ENCODE peak calls at places on chromosomes 12 and 14, in five cellular contexts. S, U, O, E and Y are unnamed samples.

GRCh38 chr12:53231859-53232640 is at the start of gene RARG:
- DNase-seq in U (peak), S (no peak), E (peak), O (peak), Y (peak)

GRCh38 chr14:22561661-22562579 is 27.1 kb downstream of the DAD1 start:
- DNase-seq in O (no peak), U (no peak), E (no peak), S (no peak), Y (no peak)

GRCh38 chr12:132658149-132658905 is 28.8 kb downstream of the POLE start:
- DNase-seq in U (peak), O (no peak), E (no peak), S (no peak), Y (no peak)

GRCh38 chr12:48716168-48716492 is 377 bp downstream of the CCNT1 start:
- DNase-seq in E (no peak), O (no peak), U (no peak), S (no peak), Y (no peak)

GRCh38 chr12:89211456-89211855 is 140.8 kb downstream of the DUSP6 start:
- DNase-seq in S (no peak), E (no peak), O (no peak), U (no peak), Y (peak)

GRCh38 chr12:92439397-92439779 is 263.4 kb upstream of the PLEKHG7 start:
- DNase-seq in E (no peak), U (no peak), S (no peak), O (no peak), Y (peak)

GRCh38 chr12:121287267-121287954 is 9.1 kb downstream of the CAMKK2 start:
- DNase-seq in E (no peak), S (no peak), U (no peak), O (no peak), Y (no peak)

GRCh38 chr12:14156606-14157005 is 175.2 kb upstream of the GRIN2B start:
- DNase-seq in U (no peak), S (no peak), E (no peak), O (no peak), Y (no peak)

GRCh38 chr14:73850940-73851339 is 691 bp upstream of the PTGR2 start:
- DNase-seq in O (no peak), S (no peak), U (no peak), E (no peak), Y (peak)

GRCh38 chr12:124231980-124232653 is 62.8 kb upstream of the RFLNA start:
- DNase-seq in O (peak), U (no peak), E (no peak), S (no peak), Y (no peak)

GRCh38 chr14:33210304-33210703 is 271.6 kb downstream of the NPAS3 start:
- DNase-seq in S (peak), U (no peak), E (no peak), O (no peak), Y (peak)

GRCh38 chr12:50297996-50298395 is 14.7 kb upstream of the LIMA1 start:
- DNase-seq in O (no peak), U (no peak), S (no peak), E (no peak), Y (peak)

GRCh38 chr14:78316058-78316457 is 145.9 kb downstream of the NRXN3 start:
- DNase-seq in U (no peak), O (no peak), E (no peak), S (no peak), Y (no peak)

GRCh38 chr14:66596241-66596985 is 88.5 kb downstream of the GPHN start:
- DNase-seq in U (peak), S (no peak), E (no peak), O (no peak), Y (no peak)

GRCh38 chr14:57575482-57575881 is 81.8 kb upstream of the CCDC198 start:
- DNase-seq in O (no peak), U (no peak), E (no peak), S (no peak), Y (no peak)

GRCh38 chr12:103401421-103401820 is 94.3 kb downstream of the C12orf42 start:
- DNase-seq in S (no peak), O (no peak), E (no peak), U (no peak), Y (peak)